ENCODE peak calls at places on chromosomes 4 and X, in seven cellular contexts. R is IMR-90, M is H9, N is mesenchymal stem cell, L is H1, W is mesendoderm, J is trophoblast cell. C is an unnamed sample.

GRCh38 chr4:159534655-159535054 is 431.8 kb downstream of the RAPGEF2 start:
- DNase-seq in N (no peak), W (no peak), R (no peak), M (no peak), L (no peak), J (no peak), C (no peak)

GRCh38 chrX:103356023-103356798 is at the start of gene TCEAL9:
- DNase-seq in R (peak), N (peak), L (no peak), J (peak), W (peak), M (peak), C (no peak)

GRCh38 chrX:13440166-13440565 is 120.3 kb upstream of the ATXN3L start:
- DNase-seq in J (no peak), M (no peak), N (no peak), W (no peak), L (no peak), R (peak), C (no peak)

GRCh38 chr4:155392486-155393184 is 15.9 kb upstream of the MAP9 start:
- DNase-seq in J (peak), M (no peak), R (peak), W (peak), L (no peak), N (peak), C (no peak)

GRCh38 chr4:145279122-145279960 is 99.0 kb upstream of the OTUD4 start:
- DNase-seq in M (no peak), N (peak), J (peak), W (no peak), R (peak), L (no peak), C (no peak)

GRCh38 chrX:8813036-8813435 is 11.9 kb upstream of the FAM9A start:
- DNase-seq in W (peak), M (no peak), R (no peak), J (no peak), L (no peak), N (no peak), C (no peak)

GRCh38 chr4:165873298-165874071 is 448 bp downstream of the TLL1 start:
- DNase-seq in N (peak), R (no peak), W (peak), L (no peak), J (peak), M (peak), C (peak)

GRCh38 chr4:150010525-150011126 is 67.6 kb upstream of the DCLK2 start:
- DNase-seq in N (peak), W (peak), L (no peak), R (peak), J (peak), M (peak), C (peak)

GRCh38 chrX:8815460-8816065 is 14.4 kb upstream of the FAM9A start:
- DNase-seq in J (peak), M (no peak), N (peak), R (peak), L (no peak), W (peak), C (peak)

GRCh38 chr4:163161536-163162205 is 5.0 kb downstream of the NAF1 start:
- DNase-seq in N (peak), J (no peak), L (no peak), M (no peak), W (no peak), R (peak), C (no peak)

DNA sequence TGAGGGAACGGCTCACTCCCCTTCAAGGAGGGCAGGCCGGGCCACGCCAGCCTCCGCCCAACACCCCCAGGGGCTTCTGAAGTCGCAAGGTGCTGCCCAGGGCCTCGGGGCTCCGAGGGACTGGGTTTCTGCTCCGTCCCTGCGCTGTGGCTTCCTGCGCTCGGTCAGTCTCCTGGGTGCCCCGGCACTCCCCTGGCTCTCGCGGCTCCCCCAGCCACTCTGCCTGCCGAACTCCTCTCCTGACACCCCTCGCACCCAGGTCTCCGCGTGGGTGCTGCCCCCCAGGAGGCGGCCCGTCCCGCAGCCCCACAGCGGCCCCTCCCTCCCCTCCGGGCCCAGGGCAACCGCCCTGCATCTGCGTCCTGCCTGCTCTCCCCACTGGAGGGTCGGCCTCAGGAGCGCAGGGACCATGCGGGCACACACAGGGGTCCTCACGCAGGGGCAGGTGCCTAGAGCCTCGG is 151.9 kb downstream of the AFAP1 start:
- DNase-seq in R (no peak), J (no peak), W (no peak), M (no peak), N (no peak), L (no peak), C (no peak)
- H2BK120ac ChIP-seq in R (no peak), J (no peak), W (no peak), M (no peak), N (no peak), L (no peak), C (no peak)

DNA sequence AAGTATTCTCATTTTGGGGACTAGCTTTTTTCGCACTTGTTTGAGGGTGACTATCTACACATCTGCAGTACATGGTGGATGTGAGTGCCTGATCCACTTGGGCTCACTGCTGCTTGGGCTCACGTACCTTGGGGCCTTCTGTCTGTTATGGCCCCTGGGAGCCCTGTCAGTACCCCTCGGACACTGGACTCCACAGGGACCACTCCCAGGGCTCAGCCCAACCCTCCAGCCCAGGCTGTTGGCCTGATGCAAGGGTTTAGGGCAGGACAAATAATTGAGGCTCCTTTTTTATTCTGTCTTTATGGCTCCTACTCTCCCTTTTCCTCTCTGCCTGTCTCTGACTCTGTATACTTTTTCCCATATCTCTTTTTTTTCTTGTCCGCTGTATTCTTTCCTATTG is 32.7 kb upstream of the MSN start:
- DNase-seq in L (no peak), W (no peak), M (no peak), R (no peak), J (no peak), N (no peak), C (no peak)
- H2BK5ac ChIP-seq in L (no peak), W (no peak), M (no peak), R (no peak), J (no peak), N (no peak), C (no peak)

DNA sequence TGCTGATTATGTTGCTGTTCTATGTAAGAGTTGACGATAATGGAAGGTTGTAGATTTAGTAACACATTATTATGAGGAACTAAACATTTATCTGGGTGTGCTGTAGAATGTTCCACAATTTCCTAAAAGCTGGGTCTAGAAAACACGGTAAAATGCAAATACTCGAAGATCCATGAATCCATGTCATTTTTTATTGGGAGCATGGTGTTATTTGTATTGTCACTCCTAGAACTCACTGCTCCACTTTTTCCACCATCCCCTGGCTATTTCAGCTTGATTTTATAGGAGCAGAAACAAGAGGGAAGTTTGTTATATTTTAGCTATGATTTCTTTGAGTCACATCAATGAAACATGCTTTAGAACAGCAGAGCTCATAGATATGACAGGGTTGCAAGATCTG is 155.0 kb upstream of the ANK2 start:
- DNase-seq in R (no peak), J (no peak), N (no peak), W (no peak), M (no peak), L (no peak), C (no peak)
- H2BK120ac ChIP-seq in R (no peak), J (no peak), N (no peak), W (no peak), M (no peak), L (no peak), C (no peak)

GRCh38 chrX:141443922-141444321 is 140.6 kb downstream of the SPANXA1 start:
- DNase-seq in W (no peak), R (no peak), N (no peak), L (no peak), J (no peak), M (no peak), C (no peak)
- H2BK5ac ChIP-seq in W (no peak), R (no peak), N (no peak), L (no peak), J (no peak), M (no peak), C (no peak)

DNA sequence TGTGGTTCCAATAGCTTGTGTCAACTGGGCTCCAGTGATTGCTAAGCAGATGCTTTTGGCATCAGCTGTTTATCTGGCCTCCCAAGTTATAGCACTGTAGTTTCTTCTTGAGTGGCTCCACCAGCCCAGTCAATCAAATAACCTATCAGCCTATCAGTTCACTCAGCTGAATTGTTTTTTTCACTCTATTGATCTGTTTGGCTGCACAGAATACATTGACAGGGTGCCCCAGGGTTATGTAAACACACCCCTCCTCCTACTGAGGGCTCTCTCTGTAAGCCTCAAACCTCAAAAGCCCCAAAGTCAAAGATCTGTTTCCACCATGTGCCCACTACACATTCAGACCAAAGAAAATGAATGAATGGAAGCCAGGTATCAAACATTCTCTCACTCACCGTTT is 214.0 kb downstream of the HS6ST2 start:
- DNase-seq in W (no peak), M (no peak), J (no peak), R (no peak), L (no peak), N (no peak), C (no peak)
- H2BK120ac ChIP-seq in W (no peak), M (no peak), J (no peak), R (no peak), L (no peak), N (no peak), C (no peak)

DNA sequence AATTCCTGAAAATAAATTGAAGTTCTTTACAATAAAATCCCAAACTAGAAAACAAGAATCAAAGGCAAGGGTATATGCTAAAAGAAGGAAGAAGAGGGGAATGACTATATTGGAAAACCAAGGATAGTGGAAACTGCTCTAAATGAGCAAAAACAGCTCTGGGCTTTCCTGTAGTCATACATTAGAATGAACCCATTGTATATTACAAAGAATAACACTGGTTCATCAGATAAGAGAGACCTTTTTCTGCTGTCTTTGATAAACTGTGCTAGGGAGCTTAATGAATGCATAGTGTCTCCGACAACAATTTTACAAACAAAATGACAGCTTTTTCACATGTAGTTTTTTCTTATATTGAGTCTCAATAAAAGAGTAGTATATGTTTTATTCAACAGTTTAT is 26.6 kb downstream of the TLR2 start:
- DNase-seq in R (no peak), M (no peak), N (no peak), J (no peak), W (no peak), L (no peak), C (no peak)
- H2BK5ac ChIP-seq in R (no peak), M (no peak), N (no peak), J (no peak), W (no peak), L (no peak), C (no peak)